ENCODE peak calls at places on chromosomes 2 and 18, in four cellular contexts. L, F, V and O are unnamed samples.

GRCh38 chr2:58651930-58652329 is 410.8 kb upstream of the FANCL start:
- DNase-seq in V (no peak), F (no peak), L (no peak), O (no peak)

GRCh38 chr2:124283090-124283489 is 258.0 kb downstream of the CNTNAP5 start:
- DNase-seq in F (no peak), V (no peak), L (no peak), O (no peak)

GRCh38 chr2:30915485-30915884 is 108.2 kb upstream of the CAPN13 start:
- DNase-seq in L (no peak), V (no peak), F (peak), O (no peak)

GRCh38 chr2:108580079-108580478 is 45.8 kb downstream of the LIMS1 start:
- DNase-seq in V (no peak), F (no peak), L (no peak), O (no peak)

GRCh38 chr2:46878886-46879285 is 36.7 kb downstream of the MCFD2 start:
- DNase-seq in L (no peak), V (no peak), F (peak), O (no peak)

GRCh38 chr2:9758741-9759140 is 84.5 kb upstream of the TAF1B start:
- DNase-seq in L (no peak), F (no peak), V (no peak), O (no peak)

GRCh38 chr2:71896385-71897144 is 251.1 kb downstream of the CYP26B1 start:
- DNase-seq in L (peak), F (no peak), V (no peak), O (no peak)

GRCh38 chr2:109020217-109020637 is 31.2 kb upstream of the EDAR start:
- DNase-seq in F (peak), V (no peak), L (no peak), O (no peak)

GRCh38 chr2:60806988-60807681 is 51.1 kb downstream of the PAPOLG start:
- DNase-seq in L (peak), F (peak), V (peak), O (no peak)

GRCh38 chr2:140526575-140526974 is 1604.2 kb downstream of the LRP1B start:
- DNase-seq in V (no peak), F (no peak), L (no peak), O (no peak)

GRCh38 chr2:179917272-179917671 is 55.9 kb upstream of the ZNF385B start:
- DNase-seq in F (peak), L (no peak), V (no peak), O (peak)

GRCh38 chr2:205930209-205930608 is 155.8 kb downstream of the INO80D start:
- DNase-seq in V (no peak), F (peak), L (no peak), O (no peak)

GRCh38 chr18:59024829-59025228 is 114.9 kb upstream of the SEC11C start:
- DNase-seq in V (no peak), F (peak), L (no peak), O (no peak)

GRCh38 chr2:60939622-60940021 is 58.2 kb downstream of the REL start:
- DNase-seq in L (no peak), F (no peak), V (no peak), O (no peak)

GRCh38 chr2:232882085-232882484 is 12.0 kb downstream of the SNORC start:
- DNase-seq in L (no peak), V (no peak), F (no peak), O (no peak)

GRCh38 chr2:217742837-217743236 is 260.0 kb downstream of the TNS1 start:
- DNase-seq in F (no peak), V (no peak), L (no peak), O (no peak)

GRCh38 chr2:233481368-233482142 is 85.0 kb downstream of the USP40 start:
- DNase-seq in V (no peak), F (no peak), L (no peak), O (no peak)

GRCh38 chr2:59585657-59586056 is 967.8 kb downstream of the BCL11A start:
- DNase-seq in L (no peak), V (no peak), F (no peak), O (no peak)

GRCh38 chr2:219405451-219405850 is 12.7 kb upstream of the DES start:
- DNase-seq in F (no peak), V (no peak), L (no peak), O (no peak)

GRCh38 chr2:72131371-72131891 is 16.2 kb downstream of the CYP26B1 start:
- DNase-seq in F (no peak), V (no peak), L (no peak), O (no peak)

GRCh38 chr18:57803119-57803969 is at the start of gene ATP8B1:
- DNase-seq in V (no peak), F (peak), L (peak), O (peak)

GRCh38 chr2:26555246-26556133 is 77.6 kb upstream of the OTOF start:
- DNase-seq in F (no peak), V (no peak), L (peak), O (peak)

GRCh38 chr2:51722311-51722710 is 690.4 kb upstream of the NRXN1 start:
- DNase-seq in F (peak), V (no peak), L (no peak), O (no peak)

GRCh38 chr18:36658611-36659010 is 170.2 kb downstream of the TPGS2 start:
- DNase-seq in V (no peak), L (no peak), F (no peak), O (no peak)

GRCh38 chr18:49778826-49779465 is 34.4 kb downstream of the ACAA2 start:
- DNase-seq in F (no peak), V (peak), L (no peak), O (no peak)

GRCh38 chr2:112310906-112311305 is 35.5 kb downstream of the ZC3H6 start:
- DNase-seq in L (no peak), F (no peak), V (no peak), O (no peak)

GRCh38 chr18:70322928-70323327 is 34.1 kb downstream of the SOCS6 start:
- DNase-seq in L (no peak), V (no peak), F (peak), O (peak)

GRCh38 chr2:142472382-142472781 is 341.6 kb upstream of the LRP1B start:
- DNase-seq in V (no peak), F (no peak), L (no peak), O (no peak)

GRCh38 chr2:150625300-150625699 is 137.8 kb upstream of the RND3 start:
- DNase-seq in V (no peak), F (peak), L (no peak), O (no peak)

GRCh38 chr18:59988098-59988706 is 88.4 kb downstream of the PMAIP1 start:
- DNase-seq in L (peak), V (no peak), F (peak), O (peak)

GRCh38 chr2:168277276-168277675 is 29.9 kb upstream of the STK39 start:
- DNase-seq in F (no peak), L (no peak), V (no peak), O (no peak)

GRCh38 chr2:168278424-168278888 is 31.1 kb upstream of the STK39 start:
- DNase-seq in L (no peak), V (no peak), F (peak), O (no peak)
- TF ChIP-seq ELK1 in L (no peak), V (no peak), F (no peak), O (no peak)

GRCh38 chr2:210224660-210225460 is at the start of gene ACADL:
- DNase-seq in L (peak), F (no peak), V (no peak), O (peak)
- TF ChIP-seq USF2 in L (no peak), F (no peak), V (no peak), O (no peak)

DNA sequence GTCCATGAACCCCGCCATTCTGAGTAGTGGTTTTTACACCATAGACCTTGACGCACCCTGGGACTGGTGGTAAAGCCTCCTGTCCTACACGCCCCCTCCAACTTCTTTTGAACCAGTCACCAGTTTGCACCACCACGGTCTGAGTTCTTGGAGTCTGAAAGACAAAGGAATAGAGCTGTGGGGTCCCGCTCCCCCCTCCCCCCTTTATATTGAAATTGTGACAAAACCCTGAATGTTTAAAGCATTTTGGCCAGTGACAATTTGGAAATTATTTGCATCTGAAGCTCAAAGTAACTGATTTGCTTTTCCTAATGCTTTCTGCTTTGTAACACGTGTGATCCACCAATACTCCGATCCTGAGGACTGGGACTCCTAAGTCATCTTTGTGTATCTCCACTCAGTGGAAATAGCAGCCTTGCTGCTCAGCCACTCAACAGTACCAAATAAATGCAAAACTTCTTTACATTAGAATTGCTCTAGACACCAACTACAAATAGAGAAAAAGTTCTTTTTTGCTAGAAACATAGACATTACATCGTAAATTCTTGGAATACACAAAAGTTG is 768 bp upstream of the SRSF7 start:
- DNase-seq in L (peak), F (peak), V (no peak), O (peak)
- TF ChIP-seq ELK1 in L (no peak), F (no peak), V (no peak), O (no peak)

GRCh38 chr18:46239998-46240397 is 135.8 kb downstream of the HAUS1 start:
- DNase-seq in V (no peak), L (no peak), F (no peak), O (no peak)

GRCh38 chr18:46242185-46242584 is 138.0 kb downstream of the HAUS1 start:
- DNase-seq in F (no peak), V (no peak), L (no peak), O (no peak)

GRCh38 chr18:46246101-46246500 is 141.9 kb downstream of the HAUS1 start:
- DNase-seq in F (no peak), V (no peak), L (no peak), O (no peak)

GRCh38 chr18:46243673-46244072 is 139.5 kb downstream of the HAUS1 start:
- DNase-seq in V (no peak), F (no peak), L (no peak), O (no peak)

DNA sequence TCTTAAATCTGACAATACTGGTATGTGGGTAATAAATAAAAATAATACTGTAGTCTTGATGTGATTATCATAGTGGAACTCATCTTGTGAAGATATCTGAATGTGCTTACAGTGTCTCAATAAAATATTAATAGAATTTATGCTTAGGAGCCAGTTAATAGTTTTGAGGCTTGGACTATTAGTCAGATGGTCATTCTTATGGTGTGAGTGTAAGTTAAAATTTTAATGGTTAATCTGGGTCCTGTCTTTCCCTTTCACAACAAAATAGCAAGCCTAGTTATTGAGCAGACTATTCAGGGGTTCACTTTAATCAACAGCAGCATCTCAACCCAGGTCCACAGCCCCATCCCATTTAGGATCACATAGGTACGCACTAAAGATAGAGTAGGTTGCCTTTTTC is 138.9 kb downstream of the HAUS1 start:
- DNase-seq in V (no peak), L (no peak), F (peak), O (no peak)
- TF ChIP-seq USF2 in V (no peak), L (no peak), F (no peak), O (no peak)